ENCODE peak calls at places on chromosomes 5 and 9, in five cellular contexts. One of them, this sample, is unnamed.

GRCh38 chr9:85024374-85024773 is 354.8 kb downstream of the NTRK2 start:
- DNase-seq in endothelial cell: no peak
- DNase-seq in nephron progenitor cell: no peak
- DNase-seq in AG10803: no peak
- DNase-seq in WTC11: no peak
- DNase-seq in this sample: no peak

GRCh38 chr5:157761690-157762611 is 18.4 kb downstream of the LSM11 start:
- DNase-seq in endothelial cell: peak
- DNase-seq in nephron progenitor cell: peak
- DNase-seq in AG10803: peak
- DNase-seq in WTC11: no peak
- DNase-seq in this sample: peak

GRCh38 chr5:89972901-89973300 is 436.7 kb downstream of the CETN3 start:
- DNase-seq in endothelial cell: no peak
- DNase-seq in nephron progenitor cell: no peak
- DNase-seq in AG10803: peak
- DNase-seq in WTC11: no peak
- DNase-seq in this sample: no peak

GRCh38 chr5:88480245-88480644 is 211.6 kb upstream of the TMEM161B start:
- DNase-seq in endothelial cell: no peak
- DNase-seq in nephron progenitor cell: no peak
- DNase-seq in AG10803: peak
- DNase-seq in WTC11: no peak
- DNase-seq in this sample: no peak

GRCh38 chr5:137035480-137035878 is 463.6 kb downstream of the SPOCK1 start:
- DNase-seq in endothelial cell: no peak
- DNase-seq in nephron progenitor cell: no peak
- DNase-seq in AG10803: peak
- DNase-seq in WTC11: no peak
- DNase-seq in this sample: no peak

GRCh38 chr5:127112347-127112864 is 39.1 kb upstream of the C5orf63 start:
- DNase-seq in endothelial cell: no peak
- DNase-seq in nephron progenitor cell: no peak
- DNase-seq in AG10803: peak
- DNase-seq in WTC11: no peak
- DNase-seq in this sample: peak

GRCh38 chr5:168579206-168579986 is at the start of gene PANK3:
- DNase-seq in endothelial cell: peak
- DNase-seq in nephron progenitor cell: peak
- DNase-seq in AG10803: peak
- DNase-seq in WTC11: peak
- DNase-seq in this sample: peak

GRCh38 chr9:75238311-75238976 is 150.1 kb downstream of the OSTF1 start:
- DNase-seq in endothelial cell: peak
- DNase-seq in nephron progenitor cell: peak
- DNase-seq in AG10803: peak
- DNase-seq in WTC11: peak
- DNase-seq in this sample: peak

GRCh38 chr5:37833990-37834389 is 5.9 kb downstream of the GDNF start:
- DNase-seq in endothelial cell: no peak
- DNase-seq in nephron progenitor cell: no peak
- DNase-seq in AG10803: no peak
- DNase-seq in WTC11: no peak
- DNase-seq in this sample: no peak

GRCh38 chr5:37836173-37837100 is 3.4 kb downstream of the GDNF start:
- DNase-seq in endothelial cell: peak
- DNase-seq in nephron progenitor cell: peak
- DNase-seq in AG10803: peak
- DNase-seq in WTC11: peak
- DNase-seq in this sample: peak

GRCh38 chr5:37837101-37838032 is 2.5 kb downstream of the GDNF start:
- DNase-seq in endothelial cell: peak
- DNase-seq in nephron progenitor cell: peak
- DNase-seq in AG10803: peak
- DNase-seq in WTC11: peak
- DNase-seq in this sample: peak

GRCh38 chr5:37834542-37835399 is 5.1 kb downstream of the GDNF start:
- DNase-seq in endothelial cell: peak
- DNase-seq in nephron progenitor cell: peak
- DNase-seq in AG10803: no peak
- DNase-seq in WTC11: peak
- DNase-seq in this sample: no peak

DNA sequence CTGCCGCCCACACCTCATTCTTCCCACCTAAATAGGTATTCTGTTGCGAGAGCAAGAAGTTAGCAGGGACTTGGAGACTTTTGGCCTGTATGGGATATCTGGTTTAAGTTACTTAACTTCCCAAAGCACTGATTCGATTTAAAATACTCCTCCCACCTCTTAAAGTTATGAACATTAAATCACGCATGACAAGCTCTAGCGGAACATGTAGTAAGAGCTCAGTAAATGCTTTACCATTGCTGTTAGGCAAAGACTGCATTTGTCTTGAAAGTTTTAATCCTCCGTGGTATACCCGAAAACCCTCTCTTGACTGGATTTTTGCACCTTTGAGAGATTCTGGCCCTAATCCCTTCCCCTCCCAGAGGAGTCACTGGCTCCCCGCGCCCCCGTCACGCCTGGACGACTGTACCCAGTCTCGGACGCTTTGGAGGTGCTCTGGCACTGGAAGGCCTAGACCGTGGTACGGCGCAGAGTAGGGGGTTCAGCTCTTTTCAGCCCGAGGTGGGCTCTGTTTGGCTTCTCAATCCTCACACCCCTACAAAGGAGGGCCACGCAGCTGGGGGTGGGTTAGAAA is 4.4 kb downstream of the GDNF start:
- DNase-seq in endothelial cell: no peak
- DNase-seq in nephron progenitor cell: peak
- DNase-seq in AG10803: no peak
- DNase-seq in WTC11: no peak
- DNase-seq in this sample: no peak
- TF ChIP-seq CTCF in endothelial cell: no peak
- TF ChIP-seq CTCF in nephron progenitor cell: no peak
- TF ChIP-seq CTCF in AG10803: no peak
- TF ChIP-seq CTCF in WTC11: no peak
- TF ChIP-seq CTCF in this sample: no peak

GRCh38 chr9:121538221-121538620 is 38.6 kb upstream of the GGTA1 start:
- DNase-seq in endothelial cell: no peak
- DNase-seq in nephron progenitor cell: no peak
- DNase-seq in AG10803: no peak
- DNase-seq in WTC11: peak
- DNase-seq in this sample: no peak
- TF ChIP-seq CTCF in endothelial cell: no peak
- TF ChIP-seq CTCF in nephron progenitor cell: no peak
- TF ChIP-seq CTCF in AG10803: no peak
- TF ChIP-seq CTCF in WTC11: no peak
- TF ChIP-seq CTCF in this sample: no peak

GRCh38 chr5:179867476-179867875 is 8.9 kb upstream of the MRNIP start:
- DNase-seq in endothelial cell: no peak
- DNase-seq in nephron progenitor cell: peak
- DNase-seq in AG10803: no peak
- DNase-seq in WTC11: no peak
- DNase-seq in this sample: no peak

GRCh38 chr5:179865471-179866240 is 7.0 kb upstream of the MRNIP start:
- DNase-seq in endothelial cell: no peak
- DNase-seq in nephron progenitor cell: no peak
- DNase-seq in AG10803: no peak
- DNase-seq in WTC11: no peak
- DNase-seq in this sample: no peak

GRCh38 chr5:179864686-179865085 is 6.1 kb upstream of the MRNIP start:
- DNase-seq in endothelial cell: no peak
- DNase-seq in nephron progenitor cell: no peak
- DNase-seq in AG10803: no peak
- DNase-seq in WTC11: no peak
- DNase-seq in this sample: no peak

GRCh38 chr5:179867079-179867465 is 8.5 kb upstream of the MRNIP start:
- DNase-seq in endothelial cell: no peak
- DNase-seq in nephron progenitor cell: no peak
- DNase-seq in AG10803: no peak
- DNase-seq in WTC11: no peak
- DNase-seq in this sample: no peak

GRCh38 chr5:179866241-179867078 is 7.8 kb upstream of the MRNIP start:
- DNase-seq in endothelial cell: no peak
- DNase-seq in nephron progenitor cell: no peak
- DNase-seq in AG10803: no peak
- DNase-seq in WTC11: no peak
- DNase-seq in this sample: no peak
- TF ChIP-seq CTCF in endothelial cell: no peak
- TF ChIP-seq CTCF in nephron progenitor cell: no peak
- TF ChIP-seq CTCF in AG10803: no peak
- TF ChIP-seq CTCF in WTC11: no peak
- TF ChIP-seq CTCF in this sample: no peak

GRCh38 chr9:132698989-132699388 is 28.7 kb downstream of the GTF3C4 start:
- DNase-seq in endothelial cell: no peak
- DNase-seq in nephron progenitor cell: no peak
- DNase-seq in AG10803: no peak
- DNase-seq in WTC11: no peak
- DNase-seq in this sample: no peak

GRCh38 chr9:132699926-132700325 is 29.7 kb downstream of the GTF3C4 start:
- DNase-seq in endothelial cell: no peak
- DNase-seq in nephron progenitor cell: no peak
- DNase-seq in AG10803: peak
- DNase-seq in WTC11: no peak
- DNase-seq in this sample: no peak

GRCh38 chr9:132697230-132697629 is 27.0 kb downstream of the GTF3C4 start:
- DNase-seq in endothelial cell: no peak
- DNase-seq in nephron progenitor cell: no peak
- DNase-seq in AG10803: no peak
- DNase-seq in WTC11: no peak
- DNase-seq in this sample: no peak

DNA sequence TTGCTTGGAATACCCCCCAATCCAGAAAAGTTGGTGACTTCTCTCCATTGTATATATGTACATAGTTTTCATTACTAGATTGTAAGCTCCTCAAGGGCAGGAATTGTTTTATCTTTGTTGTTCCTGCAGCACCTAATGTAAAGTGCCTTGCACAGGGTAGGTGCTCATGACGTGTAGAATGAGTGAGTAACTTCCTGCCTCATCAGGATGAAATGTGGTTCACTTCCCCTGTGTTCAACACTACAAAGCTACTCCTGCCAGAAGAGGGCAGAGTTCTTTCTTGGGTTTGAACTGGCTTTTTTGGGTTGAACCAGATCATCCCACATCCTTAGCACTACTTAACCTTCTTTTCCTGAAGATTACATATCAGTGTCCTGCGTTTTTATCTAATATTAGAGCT is 23.9 kb downstream of the GTF3C4 start:
- DNase-seq in endothelial cell: no peak
- DNase-seq in nephron progenitor cell: no peak
- DNase-seq in AG10803: no peak
- DNase-seq in WTC11: no peak
- DNase-seq in this sample: no peak
- TF ChIP-seq CTCF in endothelial cell: no peak
- TF ChIP-seq CTCF in nephron progenitor cell: no peak
- TF ChIP-seq CTCF in AG10803: no peak
- TF ChIP-seq CTCF in WTC11: peak
- TF ChIP-seq CTCF in this sample: no peak

GRCh38 chr5:3592298-3592697 is 3.3 kb upstream of the IRX1 start:
- DNase-seq in endothelial cell: no peak
- DNase-seq in nephron progenitor cell: peak
- DNase-seq in AG10803: no peak
- DNase-seq in WTC11: peak
- DNase-seq in this sample: no peak

GRCh38 chr5:3594514-3595101 is 1.0 kb upstream of the IRX1 start:
- DNase-seq in endothelial cell: peak
- DNase-seq in nephron progenitor cell: peak
- DNase-seq in AG10803: peak
- DNase-seq in WTC11: peak
- DNase-seq in this sample: no peak

GRCh38 chr5:3590253-3590966 is 5.2 kb upstream of the IRX1 start:
- DNase-seq in endothelial cell: no peak
- DNase-seq in nephron progenitor cell: peak
- DNase-seq in AG10803: no peak
- DNase-seq in WTC11: peak
- DNase-seq in this sample: no peak

GRCh38 chr5:3593771-3594513 is 1.7 kb upstream of the IRX1 start:
- DNase-seq in endothelial cell: no peak
- DNase-seq in nephron progenitor cell: peak
- DNase-seq in AG10803: no peak
- DNase-seq in WTC11: peak
- DNase-seq in this sample: no peak

DNA sequence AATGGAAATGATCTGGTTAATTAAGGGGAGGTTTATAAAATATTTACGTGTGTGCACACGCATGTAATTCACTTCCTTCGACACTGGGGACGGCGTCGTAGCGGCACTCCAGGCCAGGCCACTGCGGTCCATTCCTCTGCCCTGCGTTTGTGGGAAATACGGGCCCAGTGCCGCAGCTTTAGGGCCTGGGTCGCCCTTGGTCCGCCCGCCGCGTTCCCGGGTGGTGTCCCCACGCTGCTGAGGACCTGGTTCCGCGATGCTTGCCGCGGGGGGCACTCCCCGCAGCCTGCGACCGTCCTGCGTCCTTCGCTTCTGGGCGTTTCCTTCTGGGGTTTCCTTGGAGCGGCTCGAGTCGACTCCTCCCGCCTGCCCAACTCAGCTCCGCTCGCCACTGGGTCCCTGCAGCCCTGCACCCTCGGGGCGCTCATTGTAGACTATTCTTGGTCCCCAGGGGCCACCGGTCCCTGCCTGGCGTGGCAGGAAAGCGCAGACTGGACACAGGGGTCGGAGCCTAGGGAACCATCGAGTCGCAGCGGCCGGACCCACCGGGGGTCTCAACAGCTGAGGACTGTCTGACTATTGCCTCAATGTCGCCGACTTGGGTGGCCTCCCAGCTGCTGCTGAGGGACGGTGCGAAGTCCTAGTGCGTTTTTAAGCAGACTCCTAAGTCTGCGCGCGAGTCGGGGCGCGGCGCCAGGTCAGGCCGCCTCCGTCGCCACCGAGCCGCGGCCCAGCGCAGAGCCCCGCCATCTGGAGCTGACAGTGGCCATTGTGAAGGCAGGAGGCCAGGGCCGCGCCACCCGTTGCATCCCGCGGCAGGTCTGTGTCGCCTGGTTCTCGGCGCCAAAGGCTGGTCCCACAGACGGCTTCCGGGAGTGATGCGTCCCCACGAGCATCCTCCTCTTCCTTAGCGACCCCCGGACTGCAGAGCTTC is 4.4 kb upstream of the IRX1 start:
- DNase-seq in endothelial cell: no peak
- DNase-seq in nephron progenitor cell: peak
- DNase-seq in AG10803: no peak
- DNase-seq in WTC11: peak
- DNase-seq in this sample: no peak
- TF ChIP-seq CTCF in endothelial cell: no peak
- TF ChIP-seq CTCF in nephron progenitor cell: peak
- TF ChIP-seq CTCF in AG10803: peak
- TF ChIP-seq CTCF in WTC11: no peak
- TF ChIP-seq CTCF in this sample: no peak

GRCh38 chr5:170587808-170588207 is 84.0 kb downstream of the KCNIP1 start:
- DNase-seq in endothelial cell: no peak
- DNase-seq in nephron progenitor cell: no peak
- DNase-seq in AG10803: no peak
- DNase-seq in WTC11: no peak
- DNase-seq in this sample: no peak
- TF ChIP-seq CTCF in endothelial cell: no peak
- TF ChIP-seq CTCF in nephron progenitor cell: no peak
- TF ChIP-seq CTCF in AG10803: no peak
- TF ChIP-seq CTCF in WTC11: no peak
- TF ChIP-seq CTCF in this sample: no peak

This sample was measured in HFFc6.